ENCODE peak calls at places on chromosomes 6 and 20, in four cellular contexts. One of them, this sample, is unnamed.
A peak's percentile ranks its signal among the peaks of the same experiment; 100 is the strongest.

GRCh38 chr20:60725311-60725906 is 526.7 kb upstream of the CDH4 start:
- DNase-seq in CD4-positive, alpha-beta memory T cell: no peak
- DNase-seq in right cardiac atrium: no peak
- DNase-seq in heart left ventricle: no peak
- DNase-seq in this sample: no peak

GRCh38 chr20:48824830-48825550 is 2.8 kb downstream of the PREX1 start:
- DNase-seq in CD4-positive, alpha-beta memory T cell: no peak
- DNase-seq in right cardiac atrium: no peak
- DNase-seq in heart left ventricle: no peak
- DNase-seq in this sample: no peak

GRCh38 chr6:41878961-41879405 is 16.2 kb downstream of the USP49 start:
- DNase-seq in CD4-positive, alpha-beta memory T cell: no peak
- DNase-seq in right cardiac atrium: no peak
- DNase-seq in heart left ventricle: no peak
- DNase-seq in this sample: no peak

GRCh38 chr6:165883851-165884640 is 221.0 kb upstream of the PDE10A start:
- DNase-seq in right cardiac atrium: no peak
- DNase-seq in heart left ventricle: no peak
- DNase-seq in CD4-positive, alpha-beta memory T cell: no peak
- DNase-seq in this sample: no peak

GRCh38 chr6:132937466-132937906 is 123.1 kb downstream of the RPS12 start:
- DNase-seq in heart left ventricle: no peak
- DNase-seq in CD4-positive, alpha-beta memory T cell: no peak
- DNase-seq in right cardiac atrium: no peak
- DNase-seq in this sample: peak; percentile 28

GRCh38 chr6:39441301-39441700 is 118.8 kb upstream of the KCNK16 start:
- DNase-seq in heart left ventricle: no peak
- DNase-seq in right cardiac atrium: no peak
- DNase-seq in CD4-positive, alpha-beta memory T cell: no peak
- DNase-seq in this sample: no peak

GRCh38 chr20:18405826-18406225 is 61.0 kb downstream of the DZANK1 start:
- DNase-seq in CD4-positive, alpha-beta memory T cell: no peak
- DNase-seq in heart left ventricle: no peak
- DNase-seq in right cardiac atrium: no peak
- DNase-seq in this sample: no peak

GRCh38 chr6:84769247-84769646 is 4.8 kb upstream of the TBX18 start:
- DNase-seq in CD4-positive, alpha-beta memory T cell: no peak
- DNase-seq in right cardiac atrium: no peak
- DNase-seq in heart left ventricle: no peak
- DNase-seq in this sample: no peak

GRCh38 chr6:80214436-80215022 is 108.1 kb downstream of the BCKDHB start:
- DNase-seq in CD4-positive, alpha-beta memory T cell: no peak
- DNase-seq in right cardiac atrium: peak; percentile 32
- DNase-seq in heart left ventricle: no peak
- DNase-seq in this sample: peak; percentile 49

GRCh38 chr6:155549928-155550327 is 94.3 kb upstream of the NOX3 start:
- DNase-seq in heart left ventricle: no peak
- DNase-seq in right cardiac atrium: no peak
- DNase-seq in CD4-positive, alpha-beta memory T cell: no peak
- DNase-seq in this sample: no peak

DNA sequence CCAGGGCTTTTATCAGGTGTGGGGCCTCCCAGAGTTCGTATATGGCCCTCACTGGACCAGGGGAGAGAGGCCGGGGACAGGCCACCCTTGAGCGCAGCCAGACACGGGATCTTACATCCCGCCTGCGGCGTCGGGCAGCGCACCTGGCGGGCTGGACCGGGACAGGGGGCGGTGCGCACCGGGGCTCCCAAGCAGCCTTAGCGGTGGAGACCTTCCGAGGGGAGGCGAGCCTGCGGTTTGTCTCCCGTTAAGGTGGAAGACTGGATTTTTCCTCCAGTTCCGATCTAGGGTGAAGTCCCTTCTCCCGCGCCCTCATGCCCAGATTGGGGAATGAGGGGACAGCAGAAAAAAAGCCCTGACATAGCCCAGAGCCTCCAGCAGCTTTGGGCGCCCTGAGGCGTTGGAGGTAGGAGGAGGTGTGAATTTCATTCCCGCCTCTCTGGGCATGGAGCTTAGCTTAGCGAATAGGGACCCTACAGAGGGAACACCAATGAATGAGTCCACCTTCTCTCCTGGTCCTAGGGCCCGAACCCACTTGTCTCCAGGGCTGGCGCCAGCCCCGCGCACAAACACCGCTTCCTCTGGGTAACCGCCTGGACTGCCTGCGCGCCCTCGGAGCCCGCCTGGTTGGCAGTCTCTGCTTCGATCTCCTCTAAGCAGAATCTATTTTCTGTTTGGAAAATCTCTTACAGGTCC is 6.7 kb upstream of the LAMP5 start:
- DNase-seq in CD4-positive, alpha-beta memory T cell: no peak
- DNase-seq in right cardiac atrium: peak; percentile 47
- DNase-seq in heart left ventricle: no peak
- DNase-seq in this sample: no peak
- H3K4me3 ChIP-seq in CD4-positive, alpha-beta memory T cell: no peak overlapping the region
- H3K4me3 ChIP-seq in right cardiac atrium: no peak overlapping the region
- H3K4me3 ChIP-seq in heart left ventricle: no peak overlapping the region
- H3K4me3 ChIP-seq in this sample: no peak overlapping the region

GRCh38 chr20:45967551-45968080 is 4.4 kb downstream of the ZNF335 start:
- DNase-seq in CD4-positive, alpha-beta memory T cell: no peak
- DNase-seq in heart left ventricle: no peak
- DNase-seq in right cardiac atrium: peak; percentile 56
- DNase-seq in this sample: no peak

GRCh38 chr20:45970646-45971424 is 1.2 kb downstream of the ZNF335 start:
- DNase-seq in heart left ventricle: no peak
- DNase-seq in right cardiac atrium: peak; percentile 77
- DNase-seq in CD4-positive, alpha-beta memory T cell: peak; percentile 36
- DNase-seq in this sample: no peak

GRCh38 chr20:45968081-45968671 is 3.8 kb downstream of the ZNF335 start:
- DNase-seq in heart left ventricle: no peak
- DNase-seq in CD4-positive, alpha-beta memory T cell: no peak
- DNase-seq in right cardiac atrium: peak; percentile 60
- DNase-seq in this sample: no peak

GRCh38 chr20:45969712-45970634 is 2.0 kb downstream of the ZNF335 start:
- DNase-seq in heart left ventricle: no peak
- DNase-seq in right cardiac atrium: peak; percentile 9
- DNase-seq in CD4-positive, alpha-beta memory T cell: no peak
- DNase-seq in this sample: peak; percentile 48

GRCh38 chr20:45968801-45969711 is 2.9 kb downstream of the ZNF335 start:
- DNase-seq in right cardiac atrium: peak; percentile 64
- DNase-seq in CD4-positive, alpha-beta memory T cell: no peak
- DNase-seq in heart left ventricle: no peak
- DNase-seq in this sample: no peak
- H3K4me3 ChIP-seq in right cardiac atrium: no peak overlapping the region
- H3K4me3 ChIP-seq in CD4-positive, alpha-beta memory T cell: no peak overlapping the region
- H3K4me3 ChIP-seq in heart left ventricle: no peak overlapping the region
- H3K4me3 ChIP-seq in this sample: no peak overlapping the region

GRCh38 chr6:18384621-18385020 is 2.5 kb upstream of the RNF144B start:
- DNase-seq in heart left ventricle: peak; percentile 42
- DNase-seq in right cardiac atrium: no peak
- DNase-seq in CD4-positive, alpha-beta memory T cell: no peak
- DNase-seq in this sample: no peak

GRCh38 chr6:18380165-18380564 is 7.0 kb upstream of the RNF144B start:
- DNase-seq in right cardiac atrium: no peak
- DNase-seq in CD4-positive, alpha-beta memory T cell: no peak
- DNase-seq in heart left ventricle: no peak
- DNase-seq in this sample: no peak

GRCh38 chr6:18379376-18380117 is 7.6 kb upstream of the RNF144B start:
- DNase-seq in CD4-positive, alpha-beta memory T cell: no peak
- DNase-seq in right cardiac atrium: no peak
- DNase-seq in heart left ventricle: no peak
- DNase-seq in this sample: no peak
- H3K4me3 ChIP-seq in CD4-positive, alpha-beta memory T cell: no peak overlapping the region
- H3K4me3 ChIP-seq in right cardiac atrium: no peak overlapping the region
- H3K4me3 ChIP-seq in heart left ventricle: no peak overlapping the region
- H3K4me3 ChIP-seq in this sample: no peak overlapping the region

GRCh38 chr20:25622049-25622448 is 1.8 kb downstream of the NANP start:
- DNase-seq in right cardiac atrium: no peak
- DNase-seq in heart left ventricle: no peak
- DNase-seq in CD4-positive, alpha-beta memory T cell: no peak
- DNase-seq in this sample: no peak
- H3K4me3 ChIP-seq in right cardiac atrium: no peak overlapping the region
- H3K4me3 ChIP-seq in heart left ventricle: no peak overlapping the region
- H3K4me3 ChIP-seq in CD4-positive, alpha-beta memory T cell: no peak overlapping the region
- H3K4me3 ChIP-seq in this sample: no peak overlapping the region

DNA sequence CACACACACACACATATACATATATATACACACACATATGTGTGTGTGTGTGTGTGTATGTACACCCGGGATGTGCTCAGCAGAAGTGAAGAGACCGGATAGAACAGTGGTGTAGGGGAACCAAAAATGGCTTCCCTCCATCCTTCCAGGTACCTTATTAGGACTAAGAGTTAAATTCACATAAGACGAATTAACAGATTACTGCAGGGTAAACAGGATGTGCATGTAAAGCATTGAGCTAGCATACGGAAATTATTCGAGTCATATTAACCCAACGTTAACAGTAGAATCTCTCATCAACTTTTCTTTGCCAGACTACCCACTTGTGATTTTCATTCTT is 658 bp downstream of the CSTF1 start:
- DNase-seq in CD4-positive, alpha-beta memory T cell: peak; percentile 53
- DNase-seq in right cardiac atrium: no peak
- DNase-seq in heart left ventricle: no peak
- DNase-seq in this sample: peak; percentile 28
- H3K4me3 ChIP-seq in CD4-positive, alpha-beta memory T cell: peak overlapping the region; percentile 100
- H3K4me3 ChIP-seq in right cardiac atrium: peak overlapping the region; percentile 87
- H3K4me3 ChIP-seq in heart left ventricle: peak overlapping the region; percentile 81
- H3K4me3 ChIP-seq in this sample: peak overlapping the region; percentile 87

DNA sequence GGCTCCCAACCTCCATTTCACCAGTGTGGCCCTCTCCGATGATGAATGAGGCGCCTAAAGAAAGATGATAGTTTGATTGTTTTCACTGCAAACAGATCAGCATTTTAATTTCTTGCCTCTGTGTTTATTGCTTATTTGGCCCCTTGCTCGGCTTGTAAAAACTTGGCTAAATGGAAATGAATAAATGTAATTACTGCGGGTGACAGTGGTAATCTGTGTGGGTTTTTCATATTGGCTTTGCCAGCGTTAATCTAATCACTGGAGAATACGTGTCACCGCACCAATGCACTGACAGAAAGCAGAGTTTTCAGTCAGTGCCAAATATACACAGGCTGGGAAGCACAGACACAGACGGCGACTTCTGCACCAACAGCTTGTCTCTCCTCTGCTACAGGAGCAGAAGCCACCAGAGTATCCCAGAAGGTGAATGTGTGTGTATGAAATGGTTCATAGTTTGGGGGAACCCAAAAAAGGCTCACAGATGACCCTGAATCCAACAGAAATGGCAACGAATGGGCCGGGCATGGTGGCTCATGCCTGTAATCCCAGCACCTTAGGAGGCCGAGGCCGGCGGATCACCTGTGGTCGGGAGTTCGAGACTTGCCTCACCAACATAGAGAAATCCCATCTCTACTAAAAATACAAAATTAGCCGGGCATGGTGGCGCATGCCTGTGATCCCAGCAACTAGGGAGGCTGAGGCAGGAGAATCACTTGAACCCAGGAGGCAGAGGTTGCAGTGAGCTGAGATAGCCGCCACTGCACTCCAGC is 534.0 kb downstream of the PKHD1 start:
- DNase-seq in CD4-positive, alpha-beta memory T cell: no peak
- DNase-seq in right cardiac atrium: no peak
- DNase-seq in heart left ventricle: no peak
- DNase-seq in this sample: no peak
- H3K4me3 ChIP-seq in CD4-positive, alpha-beta memory T cell: no peak overlapping the region
- H3K4me3 ChIP-seq in right cardiac atrium: no peak overlapping the region
- H3K4me3 ChIP-seq in heart left ventricle: no peak overlapping the region
- H3K4me3 ChIP-seq in this sample: no peak overlapping the region

GRCh38 chr20:35275741-35276251 is 2.1 kb downstream of the MMP24OS start:
- DNase-seq in CD4-positive, alpha-beta memory T cell: no peak
- DNase-seq in right cardiac atrium: no peak
- DNase-seq in heart left ventricle: no peak
- DNase-seq in this sample: no peak

GRCh38 chr20:35277531-35278395 is at the start of gene MMP24OS:
- DNase-seq in right cardiac atrium: peak; percentile 97
- DNase-seq in CD4-positive, alpha-beta memory T cell: peak; percentile 89
- DNase-seq in heart left ventricle: peak; percentile 92
- DNase-seq in this sample: peak; percentile 82

GRCh38 chr20:35277127-35277526 is 795 bp downstream of the MMP24OS start:
- DNase-seq in right cardiac atrium: no peak
- DNase-seq in CD4-positive, alpha-beta memory T cell: no peak
- DNase-seq in heart left ventricle: no peak
- DNase-seq in this sample: no peak

GRCh38 chr20:35274172-35275092 is 3.5 kb downstream of the MMP24OS start:
- DNase-seq in right cardiac atrium: no peak
- DNase-seq in CD4-positive, alpha-beta memory T cell: no peak
- DNase-seq in heart left ventricle: no peak
- DNase-seq in this sample: no peak

DNA sequence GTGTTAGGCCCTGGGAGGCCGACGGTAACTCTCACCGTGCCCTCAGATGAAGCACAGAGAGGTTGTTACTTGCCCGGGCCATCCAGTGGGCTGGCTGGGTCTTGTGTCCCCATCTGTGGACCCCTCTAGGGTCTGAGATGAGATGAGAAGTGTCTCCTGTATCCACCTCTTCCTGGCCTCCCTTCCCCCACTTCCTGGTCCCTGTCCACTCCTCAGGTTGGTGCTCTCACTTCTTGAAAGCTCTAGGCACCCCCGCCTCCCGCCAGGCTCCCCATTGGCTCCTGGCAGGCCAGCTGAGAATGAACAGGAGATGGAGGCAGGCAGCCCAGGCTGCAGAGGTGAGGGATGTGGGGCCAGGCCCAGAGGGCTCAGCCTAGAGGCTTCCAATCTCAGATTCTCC is 1.5 kb downstream of the MMP24OS start:
- DNase-seq in CD4-positive, alpha-beta memory T cell: no peak
- DNase-seq in right cardiac atrium: no peak
- DNase-seq in heart left ventricle: no peak
- DNase-seq in this sample: no peak
- H3K4me3 ChIP-seq in CD4-positive, alpha-beta memory T cell: peak overlapping the region; percentile 94
- H3K4me3 ChIP-seq in right cardiac atrium: no peak overlapping the region
- H3K4me3 ChIP-seq in heart left ventricle: peak overlapping the region; percentile 80
- H3K4me3 ChIP-seq in this sample: no peak overlapping the region

DNA sequence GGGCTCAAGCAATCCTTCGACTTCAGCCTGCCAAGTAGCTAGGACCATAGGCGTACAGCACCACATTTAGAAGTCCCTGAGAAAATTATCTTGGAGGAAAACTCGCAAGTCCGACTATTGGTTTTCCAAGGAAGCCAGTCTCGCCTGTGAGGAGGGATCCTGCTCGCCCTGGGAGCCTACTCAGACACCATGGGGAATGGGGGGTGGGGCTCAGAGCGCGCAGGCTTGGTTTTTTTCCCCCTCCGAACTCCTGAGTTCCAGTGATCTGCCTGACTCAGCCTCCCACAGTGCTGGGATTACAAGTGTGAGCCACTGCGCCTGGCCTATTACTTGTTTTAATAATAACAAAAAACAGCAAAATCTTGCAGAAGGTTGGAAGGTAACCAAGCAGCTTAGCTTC is 153.7 kb downstream of the OR2B2 start:
- DNase-seq in right cardiac atrium: no peak
- DNase-seq in CD4-positive, alpha-beta memory T cell: no peak
- DNase-seq in heart left ventricle: no peak
- DNase-seq in this sample: no peak
- H3K4me3 ChIP-seq in right cardiac atrium: no peak overlapping the region
- H3K4me3 ChIP-seq in CD4-positive, alpha-beta memory T cell: no peak overlapping the region
- H3K4me3 ChIP-seq in heart left ventricle: no peak overlapping the region
- H3K4me3 ChIP-seq in this sample: no peak overlapping the region

GRCh38 chr6:10019851-10020250 is 395.0 kb downstream of the TFAP2A start:
- DNase-seq in right cardiac atrium: no peak
- DNase-seq in heart left ventricle: no peak
- DNase-seq in CD4-positive, alpha-beta memory T cell: no peak
- DNase-seq in this sample: no peak

GRCh38 chr6:10014561-10014960 is 400.3 kb downstream of the TFAP2A start:
- DNase-seq in heart left ventricle: no peak
- DNase-seq in CD4-positive, alpha-beta memory T cell: no peak
- DNase-seq in right cardiac atrium: no peak
- DNase-seq in this sample: no peak
- H3K4me3 ChIP-seq in heart left ventricle: no peak overlapping the region
- H3K4me3 ChIP-seq in CD4-positive, alpha-beta memory T cell: no peak overlapping the region
- H3K4me3 ChIP-seq in right cardiac atrium: no peak overlapping the region
- H3K4me3 ChIP-seq in this sample: no peak overlapping the region